ENCODE peak calls at places on chromosome 5, in seven cellular contexts. F, U, Q, A, O, I and L are unnamed samples.

GRCh38 chr5:19795218-19795617 is 192.8 kb downstream of the CDH18 start:
- DNase-seq in I (no peak), O (no peak), A (no peak), Q (no peak), F (no peak), U (no peak), L (no peak)

GRCh38 chr5:161009194-161009593 is 157.2 kb upstream of the ATP10B start:
- DNase-seq in A (no peak), O (no peak), U (no peak), Q (no peak), I (no peak), F (no peak), L (no peak)

GRCh38 chr5:96807099-96807654 is 568 bp downstream of the ERAP1 start:
- DNase-seq in O (no peak), U (peak), I (no peak), A (peak), F (peak), Q (peak), L (peak)

GRCh38 chr5:42886612-42887011 is 74.9 kb upstream of the SELENOP start:
- DNase-seq in A (no peak), O (no peak), I (no peak), Q (no peak), F (no peak), U (no peak), L (no peak)

GRCh38 chr5:146001544-146002185 is 65.3 kb downstream of the SH3RF2 start:
- DNase-seq in O (no peak), Q (no peak), I (no peak), U (no peak), A (no peak), F (no peak), L (no peak)

GRCh38 chr5:109156885-109157284 is 252.9 kb downstream of the PJA2 start:
- DNase-seq in F (no peak), I (no peak), Q (no peak), O (no peak), U (no peak), A (no peak), L (no peak)

GRCh38 chr5:131634666-131634995 is 398 bp downstream of the RAPGEF6 start:
- DNase-seq in F (peak), I (peak), O (peak), A (peak), Q (peak), U (peak), L (no peak)

GRCh38 chr5:141849371-141850182 is 28.6 kb downstream of the PCDH1 start:
- DNase-seq in O (peak), I (peak), Q (peak), A (peak), U (peak), F (peak), L (peak)

GRCh38 chr5:41641621-41642020 is 131.2 kb upstream of the PLCXD3 start:
- DNase-seq in O (no peak), U (no peak), F (no peak), I (no peak), Q (no peak), A (no peak), L (no peak)
- TF ChIP-seq CTCF in O (no peak), U (peak), F (peak), I (no peak), Q (no peak), A (peak), L (peak)

GRCh38 chr5:174760721-174761120 is 36.3 kb downstream of the MSX2 start:
- DNase-seq in O (no peak), A (no peak), Q (no peak), U (no peak), I (no peak), F (no peak), L (no peak)

GRCh38 chr5:174769005-174769404 is 44.6 kb downstream of the MSX2 start:
- DNase-seq in A (no peak), O (no peak), Q (no peak), U (no peak), I (no peak), F (no peak), L (no peak)

GRCh38 chr5:174767670-174768069 is 43.3 kb downstream of the MSX2 start:
- DNase-seq in O (no peak), Q (no peak), I (no peak), A (no peak), F (no peak), U (no peak), L (no peak)

GRCh38 chr5:174765540-174765939 is 41.2 kb downstream of the MSX2 start:
- DNase-seq in Q (no peak), O (no peak), F (no peak), I (no peak), A (no peak), U (no peak), L (no peak)

GRCh38 chr5:174764309-174764708 is 39.9 kb downstream of the MSX2 start:
- DNase-seq in I (no peak), F (no peak), Q (no peak), A (no peak), U (no peak), O (no peak), L (no peak)
- TF ChIP-seq CTCF in I (no peak), F (no peak), Q (no peak), A (no peak), U (no peak), O (no peak), L (no peak)

DNA sequence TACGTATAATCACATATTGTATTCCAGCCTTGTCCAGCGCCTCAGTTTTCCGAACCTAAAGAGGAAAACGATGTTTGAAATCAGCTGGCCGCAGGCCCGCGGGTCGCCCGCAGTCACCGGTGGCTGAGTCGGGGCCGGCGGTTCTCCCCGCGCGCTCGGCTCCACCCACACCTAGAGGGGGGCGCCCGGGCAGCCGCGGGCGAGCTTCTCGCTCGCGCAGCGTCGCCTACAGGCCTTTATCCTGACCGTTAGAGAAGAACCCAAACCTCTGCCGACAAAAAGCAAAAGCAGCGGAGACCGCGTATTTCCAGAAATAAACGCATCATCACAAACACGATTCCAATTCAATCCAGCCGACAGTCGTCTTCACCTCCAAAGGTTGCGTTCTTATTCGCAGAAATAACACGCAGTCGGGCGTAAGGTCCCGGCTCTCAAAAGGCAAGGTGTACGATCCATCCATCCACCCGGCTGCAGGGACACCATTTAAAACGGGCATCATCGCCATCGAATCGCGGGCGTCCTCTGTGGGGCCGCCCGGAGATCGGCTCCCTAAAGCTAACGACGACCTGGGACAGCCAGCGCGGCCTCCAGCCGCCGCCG is 680 bp upstream of the NIPBL start:
- DNase-seq in U (peak), Q (peak), I (peak), O (peak), A (peak), F (peak), L (peak)
- TF ChIP-seq CTCF in U (peak), Q (peak), I (peak), O (peak), A (peak), F (peak), L (peak)

DNA sequence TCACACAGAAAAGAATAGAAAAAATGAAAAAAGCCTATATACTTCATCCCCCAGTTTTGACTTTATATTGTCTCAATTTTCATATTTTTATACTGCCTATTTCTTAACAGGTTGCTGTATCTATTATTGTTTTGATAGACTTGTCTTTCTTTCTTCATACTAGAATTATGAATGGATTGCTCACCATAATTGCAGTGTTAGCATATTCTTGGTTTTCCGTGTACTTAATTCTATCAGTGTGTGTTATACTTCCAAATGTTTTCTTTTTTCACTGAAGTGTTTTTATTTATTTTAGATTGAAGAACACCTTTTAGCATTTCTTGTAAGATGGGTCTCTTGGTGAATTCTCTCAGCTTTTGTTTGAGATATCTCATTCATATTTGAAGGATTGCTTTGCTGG is 38.7 kb downstream of the MTRR start:
- DNase-seq in U (no peak), F (no peak), A (no peak), Q (no peak), I (no peak), O (no peak), L (no peak)
- TF ChIP-seq CTCF in U (no peak), F (no peak), A (no peak), Q (no peak), I (no peak), O (no peak), L (no peak)

DNA sequence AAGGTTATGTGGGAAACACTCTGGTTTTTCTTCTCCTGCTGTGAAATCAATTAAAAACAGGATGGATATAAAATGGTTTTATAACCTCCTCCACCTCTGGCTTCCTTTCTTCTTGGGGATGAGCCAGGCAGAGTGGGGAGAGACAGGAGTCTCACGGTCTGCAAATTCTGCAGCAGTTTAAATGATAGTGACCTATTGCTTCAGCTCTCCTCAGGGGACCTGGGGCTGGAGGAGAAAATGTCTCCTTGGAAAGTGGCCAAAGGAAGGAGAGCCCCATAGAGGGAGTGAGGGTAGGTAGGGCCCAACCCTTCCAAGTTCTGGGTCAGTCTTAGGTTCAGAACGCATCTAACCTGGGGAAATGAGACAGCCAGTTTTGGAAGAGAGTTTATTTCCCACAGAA is 118.8 kb downstream of the MTX3 start:
- DNase-seq in F (no peak), A (peak), I (no peak), Q (no peak), U (no peak), O (no peak), L (no peak)
- TF ChIP-seq CTCF in F (no peak), A (no peak), I (no peak), Q (no peak), U (no peak), O (no peak), L (no peak)

GRCh38 chr5:120329095-120329494 is 135.0 kb upstream of the PRR16 start:
- DNase-seq in U (no peak), O (no peak), I (no peak), A (no peak), F (no peak), Q (no peak), L (no peak)

GRCh38 chr5:120326651-120327050 is 137.4 kb upstream of the PRR16 start:
- DNase-seq in F (no peak), I (no peak), Q (no peak), A (no peak), U (no peak), O (no peak), L (no peak)

GRCh38 chr5:120330555-120330954 is 133.5 kb upstream of the PRR16 start:
- DNase-seq in F (no peak), Q (no peak), I (no peak), U (no peak), O (no peak), A (no peak), L (no peak)

GRCh38 chr5:120327180-120327579 is 136.9 kb upstream of the PRR16 start:
- DNase-seq in I (no peak), Q (no peak), A (no peak), O (no peak), F (no peak), U (no peak), L (no peak)
- TF ChIP-seq CTCF in I (no peak), Q (no peak), A (peak), O (no peak), F (no peak), U (peak), L (no peak)

GRCh38 chr5:172660974-172661373 is 19.9 kb downstream of the NEURL1B start:
- DNase-seq in I (no peak), O (no peak), Q (no peak), F (no peak), U (no peak), A (no peak), L (no peak)

GRCh38 chr5:172659909-172660628 is 19.0 kb downstream of the NEURL1B start:
- DNase-seq in U (peak), O (no peak), F (peak), Q (no peak), I (no peak), A (peak), L (no peak)

GRCh38 chr5:172658391-172658790 is 17.3 kb downstream of the NEURL1B start:
- DNase-seq in I (no peak), Q (no peak), A (no peak), U (no peak), F (no peak), O (no peak), L (no peak)

GRCh38 chr5:172658869-172659513 is 17.9 kb downstream of the NEURL1B start:
- DNase-seq in U (peak), O (no peak), I (no peak), Q (no peak), F (no peak), A (peak), L (no peak)

GRCh38 chr5:172659570-172659908 is 18.5 kb downstream of the NEURL1B start:
- DNase-seq in Q (no peak), A (no peak), I (no peak), F (no peak), O (no peak), U (no peak), L (no peak)
- TF ChIP-seq CTCF in Q (no peak), A (no peak), I (no peak), F (no peak), O (no peak), U (no peak), L (no peak)

GRCh38 chr5:123454236-123454911 is 31.2 kb upstream of the CEP120 start:
- DNase-seq in A (no peak), I (no peak), U (no peak), Q (no peak), F (no peak), O (no peak), L (no peak)

GRCh38 chr5:123455095-123455494 is 31.9 kb upstream of the CEP120 start:
- DNase-seq in F (no peak), O (no peak), I (no peak), U (no peak), Q (no peak), A (no peak), L (no peak)

GRCh38 chr5:123456242-123456641 is 33.0 kb upstream of the CEP120 start:
- DNase-seq in A (no peak), F (no peak), O (no peak), Q (no peak), U (no peak), I (no peak), L (no peak)

GRCh38 chr5:123452401-123452800 is 29.2 kb upstream of the CEP120 start:
- DNase-seq in I (no peak), F (no peak), A (no peak), O (no peak), U (no peak), Q (no peak), L (no peak)

DNA sequence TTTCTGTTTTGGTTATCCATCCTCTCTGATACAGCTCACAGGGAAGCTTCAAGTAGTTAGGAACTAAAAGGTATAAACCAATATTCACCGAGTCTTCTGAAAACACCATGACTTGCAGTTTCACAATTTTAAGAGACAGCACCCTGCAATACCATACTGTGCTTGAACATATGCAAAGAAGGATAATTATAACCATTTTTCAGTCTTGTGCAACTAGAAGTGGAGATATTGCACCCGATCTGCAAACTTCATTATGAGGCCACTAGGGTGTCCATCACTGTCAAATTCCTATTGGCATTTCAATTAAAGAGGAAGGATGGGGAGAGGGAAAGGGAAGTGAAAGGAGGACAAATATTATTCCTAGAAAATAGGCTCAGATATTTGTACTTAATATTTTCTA is 32.4 kb upstream of the CEP120 start:
- DNase-seq in A (no peak), O (no peak), U (no peak), Q (no peak), I (no peak), F (no peak), L (peak)
- TF ChIP-seq CTCF in A (no peak), O (no peak), U (peak), Q (no peak), I (no peak), F (peak), L (peak)

DNA sequence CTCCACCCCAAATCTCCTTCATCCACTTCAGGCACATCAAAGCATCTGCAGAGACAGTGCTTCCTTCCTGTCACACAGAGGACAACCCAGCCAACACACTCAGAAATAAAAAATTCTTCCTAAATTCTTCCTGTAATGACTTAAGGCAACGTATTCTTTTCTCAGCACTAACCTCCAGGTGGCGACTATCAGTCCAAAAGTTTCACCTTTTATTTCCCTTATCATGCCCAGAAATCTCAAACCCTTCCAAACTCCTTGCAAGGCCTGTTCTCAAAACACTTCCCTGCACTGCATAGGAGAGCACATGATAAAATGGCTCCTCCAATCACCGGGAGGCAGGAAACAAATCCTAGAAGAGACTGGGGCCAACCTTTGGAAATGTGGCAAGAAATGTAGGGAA is 35.1 kb downstream of the SLIT3 start:
- DNase-seq in A (no peak), U (no peak), F (no peak), Q (no peak), I (no peak), O (no peak), L (peak)
- TF ChIP-seq CTCF in A (no peak), U (no peak), F (peak), Q (no peak), I (no peak), O (no peak), L (no peak)